ENCODE peak calls at places on chromosome 18, in seven cellular contexts. One of them, this sample, is unnamed.
A peak's percentile ranks its signal among the peaks of the same experiment; 100 is the strongest.

GRCh38 chr18:56374005-56374655 is 264.3 kb downstream of the TXNL1 start:
- DNase-seq in colonic mucosa: no peak
- DNase-seq in SK-N-SH: no peak
- DNase-seq in gastrocnemius medialis: no peak
- DNase-seq in endothelial cell of umbilical vein: peak; percentile 36
- DNase-seq in HCT116: no peak
- DNase-seq in right lobe of liver: no peak
- DNase-seq in this sample: no peak

GRCh38 chr18:46672062-46672970 is 15.3 kb upstream of the LOXHD1 start:
- DNase-seq in colonic mucosa: no peak
- DNase-seq in SK-N-SH: no peak
- DNase-seq in gastrocnemius medialis: no peak
- DNase-seq in endothelial cell of umbilical vein: no peak
- DNase-seq in HCT116: no peak
- DNase-seq in right lobe of liver: no peak
- DNase-seq in this sample: no peak

GRCh38 chr18:38545071-38545470 is 979.5 kb upstream of the CELF4 start:
- DNase-seq in colonic mucosa: no peak
- DNase-seq in SK-N-SH: no peak
- DNase-seq in gastrocnemius medialis: no peak
- DNase-seq in endothelial cell of umbilical vein: no peak
- DNase-seq in HCT116: no peak
- DNase-seq in right lobe of liver: no peak
- DNase-seq in this sample: no peak

GRCh38 chr18:67359868-67360838 is 156.4 kb downstream of the DSEL start:
- DNase-seq in colonic mucosa: no peak
- DNase-seq in SK-N-SH: peak; percentile 20
- DNase-seq in gastrocnemius medialis: peak; percentile 77
- DNase-seq in endothelial cell of umbilical vein: peak; percentile 97
- DNase-seq in HCT116: no peak
- DNase-seq in right lobe of liver: no peak
- DNase-seq in this sample: no peak

GRCh38 chr18:36610716-36611115 is 218.1 kb downstream of the TPGS2 start:
- DNase-seq in colonic mucosa: no peak
- DNase-seq in SK-N-SH: no peak
- DNase-seq in gastrocnemius medialis: no peak
- DNase-seq in endothelial cell of umbilical vein: no peak
- DNase-seq in HCT116: no peak
- DNase-seq in right lobe of liver: no peak
- DNase-seq in this sample: no peak

GRCh38 chr18:57251747-57252146 is 100.6 kb upstream of the ST8SIA3 start:
- DNase-seq in colonic mucosa: no peak
- DNase-seq in SK-N-SH: no peak
- DNase-seq in gastrocnemius medialis: no peak
- DNase-seq in endothelial cell of umbilical vein: no peak
- DNase-seq in HCT116: no peak
- DNase-seq in right lobe of liver: no peak
- DNase-seq in this sample: no peak

GRCh38 chr18:23337599-23338444 is 115.3 kb upstream of the RIOK3 start:
- DNase-seq in colonic mucosa: no peak
- DNase-seq in SK-N-SH: peak; percentile 58
- DNase-seq in gastrocnemius medialis: no peak
- DNase-seq in endothelial cell of umbilical vein: peak; percentile 58
- DNase-seq in HCT116: peak; percentile 19
- DNase-seq in right lobe of liver: no peak
- DNase-seq in this sample: no peak

GRCh38 chr18:21053127-21053526 is 58.5 kb downstream of the ROCK1 start:
- DNase-seq in colonic mucosa: no peak
- DNase-seq in SK-N-SH: no peak
- DNase-seq in gastrocnemius medialis: no peak
- DNase-seq in endothelial cell of umbilical vein: no peak
- DNase-seq in HCT116: no peak
- DNase-seq in right lobe of liver: no peak
- DNase-seq in this sample: no peak

GRCh38 chr18:4672152-4672551 is 217.0 kb upstream of the DLGAP1 start:
- DNase-seq in colonic mucosa: no peak
- DNase-seq in SK-N-SH: no peak
- DNase-seq in gastrocnemius medialis: no peak
- DNase-seq in endothelial cell of umbilical vein: no peak
- DNase-seq in HCT116: no peak
- DNase-seq in right lobe of liver: no peak
- DNase-seq in this sample: no peak

GRCh38 chr18:39564716-39565115 is 1999.1 kb upstream of the CELF4 start:
- DNase-seq in colonic mucosa: no peak
- DNase-seq in SK-N-SH: no peak
- DNase-seq in gastrocnemius medialis: no peak
- DNase-seq in endothelial cell of umbilical vein: no peak
- DNase-seq in HCT116: no peak
- DNase-seq in right lobe of liver: no peak
- DNase-seq in this sample: no peak

GRCh38 chr18:74496508-74497307 is 545 bp downstream of the CNDP2 start:
- DNase-seq in colonic mucosa: peak; percentile 72
- DNase-seq in SK-N-SH: peak; percentile 79
- DNase-seq in gastrocnemius medialis: peak; percentile 46
- DNase-seq in endothelial cell of umbilical vein: no peak
- DNase-seq in HCT116: peak; percentile 26
- DNase-seq in right lobe of liver: peak; percentile 77
- DNase-seq in this sample: peak; percentile 26

GRCh38 chr18:49668583-49669290 is 106.9 kb downstream of the LIPG start:
- DNase-seq in colonic mucosa: peak; percentile 53
- DNase-seq in SK-N-SH: no peak
- DNase-seq in gastrocnemius medialis: no peak
- DNase-seq in endothelial cell of umbilical vein: no peak
- DNase-seq in HCT116: no peak
- DNase-seq in right lobe of liver: no peak
- DNase-seq in this sample: no peak

GRCh38 chr18:35245719-35246317 is 5.0 kb downstream of the ZNF397 start:
- DNase-seq in colonic mucosa: no peak
- DNase-seq in SK-N-SH: no peak
- DNase-seq in gastrocnemius medialis: no peak
- DNase-seq in endothelial cell of umbilical vein: no peak
- DNase-seq in HCT116: no peak
- DNase-seq in right lobe of liver: no peak
- DNase-seq in this sample: no peak

GRCh38 chr18:35244671-35245070 is 3.8 kb downstream of the ZNF397 start:
- DNase-seq in colonic mucosa: no peak
- DNase-seq in SK-N-SH: no peak
- DNase-seq in gastrocnemius medialis: no peak
- DNase-seq in endothelial cell of umbilical vein: no peak
- DNase-seq in HCT116: no peak
- DNase-seq in right lobe of liver: no peak
- DNase-seq in this sample: no peak

GRCh38 chr18:35246831-35247230 is 6.0 kb downstream of the ZNF397 start:
- DNase-seq in colonic mucosa: no peak
- DNase-seq in SK-N-SH: no peak
- DNase-seq in gastrocnemius medialis: no peak
- DNase-seq in endothelial cell of umbilical vein: no peak
- DNase-seq in HCT116: no peak
- DNase-seq in right lobe of liver: no peak
- DNase-seq in this sample: no peak

GRCh38 chr18:35247412-35248249 is 6.8 kb downstream of the ZNF397 start:
- DNase-seq in colonic mucosa: no peak
- DNase-seq in SK-N-SH: no peak
- DNase-seq in gastrocnemius medialis: no peak
- DNase-seq in endothelial cell of umbilical vein: no peak
- DNase-seq in HCT116: no peak
- DNase-seq in right lobe of liver: no peak
- DNase-seq in this sample: no peak

DNA sequence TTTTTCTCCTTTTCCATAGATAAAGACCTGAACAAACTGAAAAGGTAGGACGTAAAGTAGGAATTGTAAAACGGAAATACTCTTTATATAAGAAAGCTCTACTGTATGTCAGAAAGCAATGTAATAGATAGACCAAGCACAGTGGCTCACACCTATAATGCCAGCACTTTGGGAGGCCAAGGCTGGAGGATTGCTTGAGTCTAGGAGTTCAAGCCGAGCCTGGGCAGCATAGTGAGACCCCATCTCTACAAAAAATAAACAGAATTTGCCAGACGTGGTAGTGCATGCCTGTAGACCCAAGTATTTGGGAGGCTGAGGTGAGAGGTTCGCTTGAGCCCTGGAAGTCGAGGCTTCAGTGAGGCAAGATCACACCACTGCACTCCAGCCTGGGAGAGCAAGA is 7.6 kb downstream of the ZNF397 start:
- DNase-seq in colonic mucosa: no peak
- DNase-seq in SK-N-SH: no peak
- DNase-seq in gastrocnemius medialis: no peak
- DNase-seq in endothelial cell of umbilical vein: no peak
- DNase-seq in HCT116: no peak
- DNase-seq in right lobe of liver: no peak
- DNase-seq in this sample: no peak
- H3K9me3 ChIP-seq in colonic mucosa: no peaks in the 10 kb centered on the region
- H3K9me3 ChIP-seq in SK-N-SH: no peaks in the 10 kb centered on the region
- H3K9me3 ChIP-seq in gastrocnemius medialis: no peaks in the 10 kb centered on the region
- H3K9me3 ChIP-seq in endothelial cell of umbilical vein: peaks cover 10% of the 10 kb centered on the region
- H3K9me3 ChIP-seq in HCT116: no peaks in the 10 kb centered on the region
- H3K9me3 ChIP-seq in right lobe of liver: peaks cover 2% of the 10 kb centered on the region
- H3K9me3 ChIP-seq in this sample: peaks cover 4% of the 10 kb centered on the region

DNA sequence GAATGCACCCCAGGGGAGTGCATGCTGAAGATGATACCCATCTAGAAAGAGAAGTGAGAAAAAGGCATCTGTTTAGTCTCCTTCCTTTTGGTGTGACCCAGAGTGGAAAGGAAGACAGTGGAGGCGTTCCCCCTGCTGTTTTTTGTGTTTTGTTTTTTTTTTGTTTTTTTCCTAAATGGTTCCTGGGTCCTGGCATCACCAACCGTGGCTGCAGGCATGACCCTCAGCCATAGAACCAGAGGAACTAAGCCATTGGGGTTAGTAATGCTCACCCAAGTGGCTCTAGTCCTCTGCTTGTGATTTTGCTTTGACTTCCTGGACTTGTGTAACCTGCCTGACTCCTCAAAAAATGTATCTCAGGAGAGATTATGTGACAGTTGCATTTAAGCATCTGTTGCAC is 451.3 kb downstream of the DCC start:
- DNase-seq in colonic mucosa: no peak
- DNase-seq in SK-N-SH: no peak
- DNase-seq in gastrocnemius medialis: no peak
- DNase-seq in endothelial cell of umbilical vein: no peak
- DNase-seq in HCT116: no peak
- DNase-seq in right lobe of liver: no peak
- DNase-seq in this sample: no peak
- H3K9me3 ChIP-seq in colonic mucosa: no peaks in the 10 kb centered on the region
- H3K9me3 ChIP-seq in SK-N-SH: peaks cover 5% of the 10 kb centered on the region
- H3K9me3 ChIP-seq in gastrocnemius medialis: no peaks in the 10 kb centered on the region
- H3K9me3 ChIP-seq in endothelial cell of umbilical vein: no peaks in the 10 kb centered on the region
- H3K9me3 ChIP-seq in HCT116: peaks cover 8% of the 10 kb centered on the region
- H3K9me3 ChIP-seq in right lobe of liver: no peaks in the 10 kb centered on the region
- H3K9me3 ChIP-seq in this sample: no peaks in the 10 kb centered on the region

GRCh38 chr18:72410399-72410798 is 133.7 kb downstream of the CBLN2 start:
- DNase-seq in colonic mucosa: no peak
- DNase-seq in SK-N-SH: no peak
- DNase-seq in gastrocnemius medialis: no peak
- DNase-seq in endothelial cell of umbilical vein: no peak
- DNase-seq in HCT116: no peak
- DNase-seq in right lobe of liver: no peak
- DNase-seq in this sample: no peak
- H3K9me3 ChIP-seq in colonic mucosa: no peaks in the 10 kb centered on the region
- H3K9me3 ChIP-seq in SK-N-SH: no peaks in the 10 kb centered on the region
- H3K9me3 ChIP-seq in gastrocnemius medialis: no peaks in the 10 kb centered on the region
- H3K9me3 ChIP-seq in endothelial cell of umbilical vein: no peaks in the 10 kb centered on the region
- H3K9me3 ChIP-seq in HCT116: peaks cover 28% of the 10 kb centered on the region
- H3K9me3 ChIP-seq in right lobe of liver: no peaks in the 10 kb centered on the region
- H3K9me3 ChIP-seq in this sample: no peaks in the 10 kb centered on the region

GRCh38 chr18:35526476-35527120 is 28.8 kb upstream of the INO80C start:
- DNase-seq in colonic mucosa: no peak
- DNase-seq in SK-N-SH: no peak
- DNase-seq in gastrocnemius medialis: no peak
- DNase-seq in endothelial cell of umbilical vein: no peak
- DNase-seq in HCT116: no peak
- DNase-seq in right lobe of liver: no peak
- DNase-seq in this sample: no peak

GRCh38 chr18:35525795-35526475 is 28.2 kb upstream of the INO80C start:
- DNase-seq in colonic mucosa: no peak
- DNase-seq in SK-N-SH: no peak
- DNase-seq in gastrocnemius medialis: no peak
- DNase-seq in endothelial cell of umbilical vein: no peak
- DNase-seq in HCT116: no peak
- DNase-seq in right lobe of liver: no peak
- DNase-seq in this sample: no peak

GRCh38 chr18:35524236-35524635 is 26.5 kb upstream of the INO80C start:
- DNase-seq in colonic mucosa: no peak
- DNase-seq in SK-N-SH: no peak
- DNase-seq in gastrocnemius medialis: peak; percentile 26
- DNase-seq in endothelial cell of umbilical vein: no peak
- DNase-seq in HCT116: no peak
- DNase-seq in right lobe of liver: no peak
- DNase-seq in this sample: no peak

GRCh38 chr18:35533916-35534315 is 36.2 kb upstream of the INO80C start:
- DNase-seq in colonic mucosa: no peak
- DNase-seq in SK-N-SH: no peak
- DNase-seq in gastrocnemius medialis: no peak
- DNase-seq in endothelial cell of umbilical vein: no peak
- DNase-seq in HCT116: no peak
- DNase-seq in right lobe of liver: no peak
- DNase-seq in this sample: no peak

DNA sequence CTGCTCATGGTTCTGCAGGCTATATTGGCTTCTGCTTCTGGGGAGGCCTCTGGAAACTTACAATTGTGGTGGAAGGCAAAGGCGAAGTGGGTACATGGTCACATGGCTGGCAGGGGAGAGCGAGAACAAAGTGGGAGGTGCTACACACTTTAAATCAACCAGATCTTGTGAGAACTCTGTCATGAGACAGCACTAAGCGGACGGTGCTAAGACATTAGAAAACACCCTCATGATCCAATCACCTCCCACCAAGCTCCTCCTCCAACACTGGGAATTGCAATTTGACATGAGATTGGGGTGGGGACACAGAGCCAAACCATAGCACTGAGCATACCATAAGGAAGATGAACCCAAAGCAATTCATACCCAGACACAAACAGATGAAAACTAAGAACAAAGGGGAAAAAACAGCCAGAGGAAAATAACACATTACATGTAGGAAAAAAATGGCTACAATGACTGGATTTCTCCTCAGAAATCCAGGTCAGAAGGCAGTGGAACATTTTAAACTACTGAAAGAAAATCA is 31.1 kb upstream of the INO80C start:
- DNase-seq in colonic mucosa: no peak
- DNase-seq in SK-N-SH: no peak
- DNase-seq in gastrocnemius medialis: no peak
- DNase-seq in endothelial cell of umbilical vein: no peak
- DNase-seq in HCT116: no peak
- DNase-seq in right lobe of liver: no peak
- DNase-seq in this sample: no peak
- H3K9me3 ChIP-seq in colonic mucosa: no peaks in the 10 kb centered on the region
- H3K9me3 ChIP-seq in SK-N-SH: peaks cover 2% of the 10 kb centered on the region
- H3K9me3 ChIP-seq in gastrocnemius medialis: no peaks in the 10 kb centered on the region
- H3K9me3 ChIP-seq in endothelial cell of umbilical vein: no peaks in the 10 kb centered on the region
- H3K9me3 ChIP-seq in HCT116: no peaks in the 10 kb centered on the region
- H3K9me3 ChIP-seq in right lobe of liver: no peaks in the 10 kb centered on the region
- H3K9me3 ChIP-seq in this sample: no peaks in the 10 kb centered on the region

DNA sequence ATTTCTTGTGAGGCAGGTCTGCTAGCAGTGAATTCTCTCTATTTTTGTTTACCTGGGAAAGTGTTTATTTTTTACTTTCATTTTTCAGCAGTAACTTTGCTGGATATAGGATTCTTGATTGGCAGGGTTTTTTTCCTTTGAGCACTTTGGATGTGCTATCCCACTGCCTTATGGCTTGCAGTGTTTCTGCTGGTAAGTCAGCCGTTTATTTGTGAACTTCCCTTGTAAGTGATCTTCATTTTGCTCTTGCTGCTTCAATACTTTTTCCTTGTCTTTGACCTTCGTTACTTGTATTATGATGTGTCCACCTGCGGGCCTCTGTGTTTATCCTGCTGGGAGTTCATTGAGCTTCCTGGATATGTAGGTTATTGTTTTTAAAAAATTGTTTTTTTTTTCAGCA is 54.7 kb downstream of the SLC66A2 start:
- DNase-seq in colonic mucosa: no peak
- DNase-seq in SK-N-SH: no peak
- DNase-seq in gastrocnemius medialis: no peak
- DNase-seq in endothelial cell of umbilical vein: no peak
- DNase-seq in HCT116: no peak
- DNase-seq in right lobe of liver: no peak
- DNase-seq in this sample: no peak
- H3K9me3 ChIP-seq in colonic mucosa: no peaks in the 10 kb centered on the region
- H3K9me3 ChIP-seq in SK-N-SH: peaks cover 19% of the 10 kb centered on the region
- H3K9me3 ChIP-seq in gastrocnemius medialis: no peaks in the 10 kb centered on the region
- H3K9me3 ChIP-seq in endothelial cell of umbilical vein: peaks cover 17% of the 10 kb centered on the region
- H3K9me3 ChIP-seq in HCT116: peaks cover 15% of the 10 kb centered on the region
- H3K9me3 ChIP-seq in right lobe of liver: peaks cover 2% of the 10 kb centered on the region
- H3K9me3 ChIP-seq in this sample: peaks cover 17% of the 10 kb centered on the region